ENCODE peak calls at places on chromosomes 16 and 17, in five cellular contexts. A is A549, Q is GM12878, Z is HCT116, X is endothelial cell of umbilical vein. W is an unnamed sample.

GRCh38 chr17:6574689-6575595 is 18.6 kb upstream of the PITPNM3 start:
- DNase-seq in A (no peak), Q (peak), Z (no peak), X (peak), W (peak)

GRCh38 chr17:7363311-7363710 is 8.4 kb downstream of the TMEM95 start:
- DNase-seq in A (peak), Q (no peak), Z (no peak), X (no peak), W (no peak)

GRCh38 chr17:49435630-49436029 is 20.9 kb upstream of the PHB1 start:
- DNase-seq in A (no peak), Q (no peak), Z (no peak), X (no peak), W (no peak)

GRCh38 chr17:81683208-81683583 is 401 bp downstream of the ARL16 start:
- DNase-seq in A (no peak), Q (no peak), Z (no peak), X (no peak), W (peak)

GRCh38 chr17:21191698-21192097 is 22.3 kb downstream of the TMEM11 start:
- DNase-seq in A (no peak), Q (no peak), Z (no peak), X (peak), W (no peak)

GRCh38 chr16:30526137-30526822 is at the start of gene ZNF768:
- DNase-seq in A (peak), Q (no peak), Z (no peak), X (peak), W (peak)

GRCh38 chr16:50395763-50396710 is 27.2 kb upstream of the BRD7 start:
- DNase-seq in A (no peak), Q (no peak), Z (no peak), X (no peak), W (no peak)

GRCh38 chr17:17774009-17774881 is 62.5 kb downstream of the SREBF1 start:
- DNase-seq in A (peak), Q (no peak), Z (no peak), X (peak), W (no peak)

GRCh38 chr17:66885417-66885816 is 50.5 kb downstream of the CACNG5 start:
- DNase-seq in A (no peak), Q (no peak), Z (no peak), X (no peak), W (no peak)

GRCh38 chr16:87724490-87725291 is 41.1 kb downstream of the KLHDC4 start:
- DNase-seq in A (no peak), Q (peak), Z (no peak), X (no peak), W (no peak)

GRCh38 chr17:1107777-1108559 is 71.8 kb downstream of the ABR start:
- DNase-seq in A (no peak), Q (no peak), Z (no peak), X (no peak), W (no peak)

GRCh38 chr16:24507959-24508358 is 31.4 kb upstream of the RBBP6 start:
- DNase-seq in A (no peak), Q (no peak), Z (no peak), X (no peak), W (no peak)

GRCh38 chr17:81164464-81165245 is 652 bp upstream of the PVALEF start:
- DNase-seq in A (no peak), Q (no peak), Z (no peak), X (no peak), W (no peak)

GRCh38 chr17:40564883-40565744 is at the start of gene CCR7:
- DNase-seq in A (no peak), Q (no peak), Z (no peak), X (no peak), W (peak)

GRCh38 chr17:81551458-81552243 is 502 bp downstream of the FAAP100 start:
- DNase-seq in A (peak), Q (no peak), Z (no peak), X (peak), W (peak)

GRCh38 chr17:28745777-28746473 is 2.1 kb downstream of the TRAF4 start:
- DNase-seq in A (peak), Q (no peak), Z (no peak), X (no peak), W (no peak)

GRCh38 chr17:17205368-17206148 is 575 bp downstream of the PLD6 start:
- DNase-seq in A (peak), Q (peak), Z (peak), X (peak), W (peak)

GRCh38 chr17:75619506-75620431 is 13.5 kb upstream of the SMIM5 start:
- DNase-seq in A (peak), Q (no peak), Z (no peak), X (peak), W (peak)

GRCh38 chr17:58947411-58948208 is 159.1 kb downstream of the TRIM37 start:
- DNase-seq in A (no peak), Q (no peak), Z (no peak), X (no peak), W (no peak)

GRCh38 chr16:1707193-1707790 is 1.3 kb downstream of the MAPK8IP3 start:
- DNase-seq in A (no peak), Q (no peak), Z (no peak), X (peak), W (no peak)

GRCh38 chr16:11501583-11502138 is 85.1 kb downstream of the LITAF start:
- DNase-seq in A (peak), Q (no peak), Z (no peak), X (no peak), W (no peak)

GRCh38 chr17:15087946-15088345 is 177.2 kb downstream of the PMP22 start:
- DNase-seq in A (no peak), Q (no peak), Z (no peak), X (no peak), W (no peak)

GRCh38 chr17:83152745-83153611 is 73.6 kb downstream of the METRNL start:
- DNase-seq in A (no peak), Q (no peak), Z (no peak), X (no peak), W (no peak)

GRCh38 chr17:76415786-76416185 is 31.4 kb downstream of the SPHK1 start:
- DNase-seq in A (no peak), Q (no peak), Z (no peak), X (no peak), W (no peak)

GRCh38 chr16:15601212-15601879 is 41.6 kb downstream of the MARF1 start:
- DNase-seq in A (no peak), Q (no peak), Z (no peak), X (no peak), W (no peak)

GRCh38 chr16:15599303-15600070 is 43.5 kb downstream of the MARF1 start:
- DNase-seq in A (no peak), Q (no peak), Z (no peak), X (no peak), W (no peak)

GRCh38 chr16:15605869-15606520 is 37.0 kb downstream of the MARF1 start:
- DNase-seq in A (no peak), Q (no peak), Z (no peak), X (no peak), W (no peak)

GRCh38 chr16:15604460-15605390 is 38.2 kb downstream of the MARF1 start:
- DNase-seq in A (no peak), Q (no peak), Z (no peak), X (no peak), W (no peak)

GRCh38 chr16:15602285-15603044 is 40.5 kb downstream of the MARF1 start:
- DNase-seq in A (no peak), Q (no peak), Z (no peak), X (no peak), W (no peak)
- TF ChIP-seq MAX in A (no peak), Q (no peak), Z (no peak), X (no peak), W (no peak)

GRCh38 chr16:84196727-84197486 is 6.0 kb downstream of the ADAD2 start:
- DNase-seq in A (no peak), Q (no peak), Z (no peak), X (no peak), W (no peak)

GRCh38 chr16:84199861-84200260 is 8.9 kb downstream of the ADAD2 start:
- DNase-seq in A (no peak), Q (no peak), Z (no peak), X (no peak), W (peak)

GRCh38 chr16:84197487-84198128 is 6.7 kb downstream of the ADAD2 start:
- DNase-seq in A (no peak), Q (no peak), Z (no peak), X (no peak), W (no peak)

GRCh38 chr16:84199097-84199496 is 8.1 kb downstream of the ADAD2 start:
- DNase-seq in A (no peak), Q (no peak), Z (no peak), X (no peak), W (no peak)

GRCh38 chr16:84198401-84198800 is 7.4 kb downstream of the ADAD2 start:
- DNase-seq in A (no peak), Q (no peak), Z (no peak), X (no peak), W (peak)
- TF ChIP-seq MAX in A (no peak), Q (no peak), Z (no peak), X (no peak), W (no peak)

DNA sequence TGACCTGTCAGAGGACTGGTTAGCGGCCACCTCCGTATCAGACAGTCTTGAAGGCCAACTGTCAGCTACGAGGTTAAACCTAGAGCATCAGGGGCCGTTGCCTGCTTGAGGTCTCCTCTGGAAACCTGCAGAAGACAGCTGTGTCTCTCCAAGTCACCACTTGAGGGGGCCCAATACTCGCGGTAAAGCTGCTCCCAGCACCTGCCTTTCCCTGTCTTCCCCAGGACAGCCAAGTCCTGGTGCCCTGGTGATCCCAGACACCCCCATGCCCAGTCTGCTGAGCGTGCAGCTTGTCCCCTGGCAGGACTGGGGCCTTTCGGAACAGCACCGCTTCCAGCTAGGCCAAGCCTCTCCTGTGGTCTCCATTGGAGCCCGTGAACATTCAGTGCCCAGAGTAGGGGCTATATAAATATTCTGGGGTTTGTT is 80.1 kb downstream of the DNAH17 start:
- DNase-seq in A (peak), Q (no peak), Z (peak), X (peak), W (peak)
- TF ChIP-seq MAX in A (peak), Q (no peak), Z (no peak), X (no peak), W (peak)

GRCh38 chr17:61135782-61136181 is 263.9 kb upstream of the TBX2 start:
- DNase-seq in A (no peak), Q (no peak), Z (no peak), X (no peak), W (no peak)
- TF ChIP-seq MAX in A (no peak), Q (no peak), Z (no peak), X (no peak), W (no peak)

GRCh38 chr16:89345663-89346150 is 128.2 kb downstream of the ZNF778 start:
- DNase-seq in A (peak), Q (no peak), Z (no peak), X (no peak), W (no peak)
- TF ChIP-seq MAX in A (no peak), Q (no peak), Z (no peak), X (no peak), W (no peak)

GRCh38 chr17:77613181-77613580 is 345.3 kb upstream of the TNRC6C start:
- DNase-seq in A (no peak), Q (no peak), Z (no peak), X (no peak), W (no peak)

GRCh38 chr17:77610518-77610893 is 348.0 kb upstream of the TNRC6C start:
- DNase-seq in A (no peak), Q (no peak), Z (no peak), X (no peak), W (no peak)

GRCh38 chr17:77609553-77610517 is 348.7 kb upstream of the TNRC6C start:
- DNase-seq in A (no peak), Q (peak), Z (no peak), X (no peak), W (peak)

GRCh38 chr17:77611791-77612466 is 346.6 kb upstream of the TNRC6C start:
- DNase-seq in A (no peak), Q (no peak), Z (no peak), X (no peak), W (no peak)

GRCh38 chr17:77610980-77611641 is 347.4 kb upstream of the TNRC6C start:
- DNase-seq in A (no peak), Q (no peak), Z (no peak), X (no peak), W (no peak)
- TF ChIP-seq MAX in A (no peak), Q (no peak), Z (no peak), X (no peak), W (no peak)